ENCODE peak calls at places on chromosomes 16 and 17, in ten cellular contexts. One of them, this sample, is unnamed.

GRCh38 chr17:21295036-21295952 is 10.8 kb downstream of the MAP2K3 start:
- DNase-seq in CD8-positive, alpha-beta memory T cell: no peak
- DNase-seq in NCI-H524: peak
- DNase-seq in MCF 10A: no peak
- DNase-seq in HTR-8/SVneo: no peak
- DNase-seq in GM23248: peak
- DNase-seq in NCI-H748 treated with DMSO at 0.1 percent for 48 hours: no peak
- DNase-seq in cardiac muscle cell: no peak
- DNase-seq in KG1: no peak
- DNase-seq in HS-27A: no peak
- DNase-seq in this sample: peak

GRCh38 chr17:38350035-38350434 is 1.6 kb upstream of the SOCS7 start:
- DNase-seq in NCI-H748 treated with DMSO at 0.1 percent for 48 hours: no peak
- DNase-seq in HTR-8/SVneo: no peak
- DNase-seq in MCF 10A: no peak
- DNase-seq in HS-27A: no peak
- DNase-seq in NCI-H524: no peak
- DNase-seq in CD8-positive, alpha-beta memory T cell: no peak
- DNase-seq in cardiac muscle cell: no peak
- DNase-seq in KG1: no peak
- DNase-seq in GM23248: no peak
- DNase-seq in this sample: no peak

GRCh38 chr17:78294356-78294755 is 62.9 kb downstream of the TMEM235 start:
- DNase-seq in cardiac muscle cell: no peak
- DNase-seq in HS-27A: no peak
- DNase-seq in NCI-H748 treated with DMSO at 0.1 percent for 48 hours: no peak
- DNase-seq in HTR-8/SVneo: no peak
- DNase-seq in MCF 10A: no peak
- DNase-seq in GM23248: no peak
- DNase-seq in CD8-positive, alpha-beta memory T cell: no peak
- DNase-seq in NCI-H524: no peak
- DNase-seq in KG1: no peak
- DNase-seq in this sample: no peak

GRCh38 chr16:81496742-81497141 is 52.1 kb downstream of the CMIP start:
- DNase-seq in MCF 10A: no peak
- DNase-seq in NCI-H748 treated with DMSO at 0.1 percent for 48 hours: no peak
- DNase-seq in GM23248: no peak
- DNase-seq in NCI-H524: no peak
- DNase-seq in HS-27A: no peak
- DNase-seq in KG1: no peak
- DNase-seq in HTR-8/SVneo: no peak
- DNase-seq in cardiac muscle cell: no peak
- DNase-seq in CD8-positive, alpha-beta memory T cell: no peak
- DNase-seq in this sample: no peak

GRCh38 chr17:77332034-77332971 is 191.5 kb downstream of the SEC14L1 start:
- DNase-seq in HS-27A: no peak
- DNase-seq in MCF 10A: no peak
- DNase-seq in HTR-8/SVneo: no peak
- DNase-seq in GM23248: no peak
- DNase-seq in NCI-H524: no peak
- DNase-seq in CD8-positive, alpha-beta memory T cell: peak
- DNase-seq in NCI-H748 treated with DMSO at 0.1 percent for 48 hours: peak
- DNase-seq in KG1: no peak
- DNase-seq in cardiac muscle cell: no peak
- DNase-seq in this sample: peak

GRCh38 chr16:27756206-27756970 is 206.4 kb downstream of the KATNIP start:
- DNase-seq in NCI-H524: no peak
- DNase-seq in MCF 10A: no peak
- DNase-seq in NCI-H748 treated with DMSO at 0.1 percent for 48 hours: no peak
- DNase-seq in HTR-8/SVneo: no peak
- DNase-seq in HS-27A: no peak
- DNase-seq in cardiac muscle cell: no peak
- DNase-seq in GM23248: no peak
- DNase-seq in CD8-positive, alpha-beta memory T cell: no peak
- DNase-seq in KG1: no peak
- DNase-seq in this sample: no peak

GRCh38 chr16:89525146-89525913 is 17.1 kb downstream of the SPG7 start:
- DNase-seq in MCF 10A: no peak
- DNase-seq in HTR-8/SVneo: no peak
- DNase-seq in CD8-positive, alpha-beta memory T cell: no peak
- DNase-seq in GM23248: no peak
- DNase-seq in NCI-H524: no peak
- DNase-seq in cardiac muscle cell: peak
- DNase-seq in HS-27A: no peak
- DNase-seq in KG1: no peak
- DNase-seq in NCI-H748 treated with DMSO at 0.1 percent for 48 hours: no peak
- DNase-seq in this sample: no peak

GRCh38 chr17:80980397-80981061 is 11.1 kb upstream of the CHMP6 start:
- DNase-seq in MCF 10A: no peak
- DNase-seq in cardiac muscle cell: no peak
- DNase-seq in GM23248: peak
- DNase-seq in CD8-positive, alpha-beta memory T cell: no peak
- DNase-seq in NCI-H524: no peak
- DNase-seq in KG1: no peak
- DNase-seq in HS-27A: no peak
- DNase-seq in HTR-8/SVneo: no peak
- DNase-seq in NCI-H748 treated with DMSO at 0.1 percent for 48 hours: no peak
- DNase-seq in this sample: no peak

GRCh38 chr16:56732366-56732765 is 2.4 kb downstream of the NUP93 start:
- DNase-seq in cardiac muscle cell: no peak
- DNase-seq in NCI-H748 treated with DMSO at 0.1 percent for 48 hours: no peak
- DNase-seq in CD8-positive, alpha-beta memory T cell: no peak
- DNase-seq in HS-27A: no peak
- DNase-seq in KG1: no peak
- DNase-seq in NCI-H524: no peak
- DNase-seq in MCF 10A: no peak
- DNase-seq in HTR-8/SVneo: no peak
- DNase-seq in GM23248: no peak
- DNase-seq in this sample: no peak

This sample was measured in astrocyte of the hippocampus.